ENCODE peak calls at places on chromosome 13, in nine cellular contexts. One of them, this sample, is unnamed.

GRCh38 chr13:62482351-62482750 is 1066.7 kb upstream of the PCDH20 start:
- DNase-seq in cardiac muscle cell: no peak
- DNase-seq in breast epithelium: no peak
- DNase-seq in uterus: no peak
- DNase-seq in IMR-90: no peak
- DNase-seq in dorsolateral prefrontal cortex: no peak
- DNase-seq in CD4-positive, alpha-beta T cell: no peak
- DNase-seq in A549: no peak
- DNase-seq in neural progenitor cell: no peak
- DNase-seq in this sample: no peak

GRCh38 chr13:92196566-92197256 is 798.3 kb downstream of the GPC5 start:
- DNase-seq in cardiac muscle cell: peak
- DNase-seq in breast epithelium: no peak
- DNase-seq in uterus: no peak
- DNase-seq in IMR-90: peak
- DNase-seq in dorsolateral prefrontal cortex: no peak
- DNase-seq in CD4-positive, alpha-beta T cell: no peak
- DNase-seq in A549: no peak
- DNase-seq in neural progenitor cell: no peak
- DNase-seq in this sample: no peak

GRCh38 chr13:28429685-28430290 is 65.1 kb downstream of the FLT1 start:
- DNase-seq in cardiac muscle cell: peak
- DNase-seq in breast epithelium: no peak
- DNase-seq in uterus: no peak
- DNase-seq in IMR-90: peak
- DNase-seq in dorsolateral prefrontal cortex: no peak
- DNase-seq in CD4-positive, alpha-beta T cell: no peak
- DNase-seq in A549: no peak
- DNase-seq in neural progenitor cell: no peak
- DNase-seq in this sample: no peak

GRCh38 chr13:111247552-111247951 is 72.9 kb upstream of the TEX29 start:
- DNase-seq in cardiac muscle cell: no peak
- DNase-seq in breast epithelium: no peak
- DNase-seq in uterus: no peak
- DNase-seq in IMR-90: no peak
- DNase-seq in dorsolateral prefrontal cortex: no peak
- DNase-seq in CD4-positive, alpha-beta T cell: no peak
- DNase-seq in A549: no peak
- DNase-seq in neural progenitor cell: no peak
- DNase-seq in this sample: no peak

GRCh38 chr13:52085416-52085815 is 43.5 kb downstream of the NEK5 start:
- DNase-seq in cardiac muscle cell: peak
- DNase-seq in breast epithelium: no peak
- DNase-seq in uterus: no peak
- DNase-seq in IMR-90: peak
- DNase-seq in dorsolateral prefrontal cortex: no peak
- DNase-seq in CD4-positive, alpha-beta T cell: no peak
- DNase-seq in A549: no peak
- DNase-seq in neural progenitor cell: no peak
- DNase-seq in this sample: no peak

GRCh38 chr13:114004416-114005205 is 30.7 kb upstream of the C13orf46 start:
- DNase-seq in cardiac muscle cell: peak
- DNase-seq in breast epithelium: no peak
- DNase-seq in uterus: no peak
- DNase-seq in IMR-90: peak
- DNase-seq in dorsolateral prefrontal cortex: no peak
- DNase-seq in CD4-positive, alpha-beta T cell: no peak
- DNase-seq in A549: no peak
- DNase-seq in neural progenitor cell: no peak
- DNase-seq in this sample: no peak

GRCh38 chr13:60261432-60262351 is 98.0 kb upstream of the DIAPH3 start:
- DNase-seq in cardiac muscle cell: no peak
- DNase-seq in breast epithelium: no peak
- DNase-seq in uterus: no peak
- DNase-seq in IMR-90: no peak
- DNase-seq in dorsolateral prefrontal cortex: no peak
- DNase-seq in CD4-positive, alpha-beta T cell: no peak
- DNase-seq in A549: no peak
- DNase-seq in neural progenitor cell: peak
- DNase-seq in this sample: no peak

GRCh38 chr13:48043789-48044503 is 6.4 kb downstream of the NUDT15 start:
- DNase-seq in cardiac muscle cell: peak
- DNase-seq in breast epithelium: no peak
- DNase-seq in uterus: no peak
- DNase-seq in IMR-90: peak
- DNase-seq in dorsolateral prefrontal cortex: no peak
- DNase-seq in CD4-positive, alpha-beta T cell: no peak
- DNase-seq in A549: no peak
- DNase-seq in neural progenitor cell: no peak
- DNase-seq in this sample: no peak

GRCh38 chr13:22927008-22927393 is 253.8 kb upstream of the SGCG start:
- DNase-seq in cardiac muscle cell: no peak
- DNase-seq in breast epithelium: no peak
- DNase-seq in uterus: no peak
- DNase-seq in IMR-90: no peak
- DNase-seq in dorsolateral prefrontal cortex: no peak
- DNase-seq in CD4-positive, alpha-beta T cell: no peak
- DNase-seq in A549: no peak
- DNase-seq in neural progenitor cell: no peak
- DNase-seq in this sample: no peak
- H3K27ac ChIP-seq in cardiac muscle cell: no peak
- H3K27ac ChIP-seq in breast epithelium: no peak
- H3K27ac ChIP-seq in uterus: peak
- H3K27ac ChIP-seq in IMR-90: no peak
- H3K27ac ChIP-seq in dorsolateral prefrontal cortex: no peak
- H3K27ac ChIP-seq in CD4-positive, alpha-beta T cell: no peak
- H3K27ac ChIP-seq in A549: no peak
- H3K27ac ChIP-seq in neural progenitor cell: no peak
- H3K27ac ChIP-seq in this sample: no peak

DNA sequence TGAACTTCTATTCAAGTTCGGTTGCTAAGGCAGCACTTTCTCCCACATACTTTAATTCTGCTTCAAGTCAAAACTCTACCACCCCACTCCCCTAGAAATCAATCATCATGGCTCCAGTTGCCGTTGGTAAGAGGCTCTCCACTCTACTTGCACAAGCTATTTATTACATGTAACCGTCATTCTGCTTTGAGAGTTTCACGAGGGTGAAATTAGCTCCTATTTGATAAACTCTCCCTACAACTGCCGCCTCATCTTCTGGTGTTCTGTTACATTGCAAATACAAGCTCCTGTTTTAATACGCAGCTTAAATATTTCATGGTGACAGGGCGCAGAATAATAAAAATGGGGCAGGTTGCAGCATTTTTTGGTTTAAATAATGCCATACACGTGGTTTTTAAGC is 28.6 kb downstream of the SLC7A1 start:
- DNase-seq in cardiac muscle cell: no peak
- DNase-seq in breast epithelium: no peak
- DNase-seq in uterus: no peak
- DNase-seq in IMR-90: no peak
- DNase-seq in dorsolateral prefrontal cortex: no peak
- DNase-seq in CD4-positive, alpha-beta T cell: no peak
- DNase-seq in A549: no peak
- DNase-seq in neural progenitor cell: no peak
- DNase-seq in this sample: no peak
- H3K27ac ChIP-seq in cardiac muscle cell: no peak
- H3K27ac ChIP-seq in breast epithelium: no peak
- H3K27ac ChIP-seq in uterus: no peak
- H3K27ac ChIP-seq in IMR-90: no peak
- H3K27ac ChIP-seq in dorsolateral prefrontal cortex: no peak
- H3K27ac ChIP-seq in CD4-positive, alpha-beta T cell: no peak
- H3K27ac ChIP-seq in A549: no peak
- H3K27ac ChIP-seq in neural progenitor cell: no peak
- H3K27ac ChIP-seq in this sample: no peak

DNA sequence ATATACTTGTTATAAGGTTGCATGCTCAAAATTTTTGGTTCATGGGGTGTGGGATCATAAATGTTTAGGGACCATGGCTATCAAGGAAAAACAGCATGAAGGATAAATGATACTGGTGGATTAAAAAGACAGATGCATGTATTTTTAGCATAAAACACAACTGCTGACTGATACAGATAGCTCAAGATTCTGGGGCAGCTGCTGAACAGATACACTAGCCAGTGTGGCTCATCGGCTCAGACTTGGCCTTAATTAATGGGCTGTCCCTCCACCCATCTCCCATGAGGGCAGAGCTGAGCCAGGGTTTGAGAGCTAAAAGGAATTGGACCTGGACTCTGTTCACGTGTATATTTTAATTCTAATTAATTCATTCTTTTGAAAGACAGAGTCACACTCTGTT is 11.5 kb downstream of the ALOX5AP start:
- DNase-seq in cardiac muscle cell: no peak
- DNase-seq in breast epithelium: no peak
- DNase-seq in uterus: no peak
- DNase-seq in IMR-90: no peak
- DNase-seq in dorsolateral prefrontal cortex: no peak
- DNase-seq in CD4-positive, alpha-beta T cell: no peak
- DNase-seq in A549: no peak
- DNase-seq in neural progenitor cell: no peak
- DNase-seq in this sample: no peak
- H3K27ac ChIP-seq in cardiac muscle cell: no peak
- H3K27ac ChIP-seq in breast epithelium: no peak
- H3K27ac ChIP-seq in uterus: no peak
- H3K27ac ChIP-seq in IMR-90: no peak
- H3K27ac ChIP-seq in dorsolateral prefrontal cortex: no peak
- H3K27ac ChIP-seq in CD4-positive, alpha-beta T cell: no peak
- H3K27ac ChIP-seq in A549: peak
- H3K27ac ChIP-seq in neural progenitor cell: no peak
- H3K27ac ChIP-seq in this sample: no peak

DNA sequence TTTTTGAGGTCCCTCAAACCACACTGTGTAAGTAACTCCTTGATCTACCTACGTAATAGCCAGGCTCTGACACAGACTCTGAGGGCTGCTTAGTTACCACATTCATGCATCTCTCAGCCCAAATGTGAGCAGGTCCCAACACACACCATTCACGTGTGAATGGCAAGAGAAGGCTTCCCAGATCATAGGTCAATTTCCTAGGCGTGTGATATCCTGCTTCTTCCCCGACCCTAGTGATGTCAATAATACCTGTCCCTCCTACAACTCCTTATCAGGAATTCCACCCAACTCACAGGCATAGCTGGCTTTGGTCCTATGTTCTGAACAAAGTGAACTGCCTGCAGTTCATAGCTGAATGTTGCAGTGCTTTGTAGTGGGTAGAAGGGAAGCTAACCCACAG is 334.5 kb downstream of the RFC3 start:
- DNase-seq in cardiac muscle cell: no peak
- DNase-seq in breast epithelium: no peak
- DNase-seq in uterus: no peak
- DNase-seq in IMR-90: no peak
- DNase-seq in dorsolateral prefrontal cortex: no peak
- DNase-seq in CD4-positive, alpha-beta T cell: no peak
- DNase-seq in A549: no peak
- DNase-seq in neural progenitor cell: no peak
- DNase-seq in this sample: no peak
- H3K27ac ChIP-seq in cardiac muscle cell: no peak
- H3K27ac ChIP-seq in breast epithelium: no peak
- H3K27ac ChIP-seq in uterus: no peak
- H3K27ac ChIP-seq in IMR-90: no peak
- H3K27ac ChIP-seq in dorsolateral prefrontal cortex: no peak
- H3K27ac ChIP-seq in CD4-positive, alpha-beta T cell: no peak
- H3K27ac ChIP-seq in A549: peak
- H3K27ac ChIP-seq in neural progenitor cell: no peak
- H3K27ac ChIP-seq in this sample: no peak

GRCh38 chr13:40273173-40274000 is 393.1 kb downstream of the FOXO1 start:
- DNase-seq in cardiac muscle cell: no peak
- DNase-seq in breast epithelium: no peak
- DNase-seq in uterus: no peak
- DNase-seq in IMR-90: no peak
- DNase-seq in dorsolateral prefrontal cortex: no peak
- DNase-seq in CD4-positive, alpha-beta T cell: no peak
- DNase-seq in A549: no peak
- DNase-seq in neural progenitor cell: no peak
- DNase-seq in this sample: no peak
- H3K27ac ChIP-seq in cardiac muscle cell: no peak
- H3K27ac ChIP-seq in breast epithelium: peak
- H3K27ac ChIP-seq in uterus: peak
- H3K27ac ChIP-seq in IMR-90: no peak
- H3K27ac ChIP-seq in dorsolateral prefrontal cortex: peak
- H3K27ac ChIP-seq in CD4-positive, alpha-beta T cell: no peak
- H3K27ac ChIP-seq in A549: peak
- H3K27ac ChIP-seq in neural progenitor cell: no peak
- H3K27ac ChIP-seq in this sample: no peak

GRCh38 chr13:99044764-99045163 is 66.9 kb upstream of the DOCK9 start:
- DNase-seq in cardiac muscle cell: no peak
- DNase-seq in breast epithelium: no peak
- DNase-seq in uterus: no peak
- DNase-seq in IMR-90: no peak
- DNase-seq in dorsolateral prefrontal cortex: no peak
- DNase-seq in CD4-positive, alpha-beta T cell: no peak
- DNase-seq in A549: no peak
- DNase-seq in neural progenitor cell: no peak
- DNase-seq in this sample: no peak

GRCh38 chr13:99046851-99047250 is 69.0 kb upstream of the DOCK9 start:
- DNase-seq in cardiac muscle cell: no peak
- DNase-seq in breast epithelium: no peak
- DNase-seq in uterus: no peak
- DNase-seq in IMR-90: no peak
- DNase-seq in dorsolateral prefrontal cortex: no peak
- DNase-seq in CD4-positive, alpha-beta T cell: no peak
- DNase-seq in A549: no peak
- DNase-seq in neural progenitor cell: no peak
- DNase-seq in this sample: no peak

GRCh38 chr13:99043700-99044300 is 65.9 kb upstream of the DOCK9 start:
- DNase-seq in cardiac muscle cell: no peak
- DNase-seq in breast epithelium: no peak
- DNase-seq in uterus: no peak
- DNase-seq in IMR-90: no peak
- DNase-seq in dorsolateral prefrontal cortex: no peak
- DNase-seq in CD4-positive, alpha-beta T cell: no peak
- DNase-seq in A549: no peak
- DNase-seq in neural progenitor cell: no peak
- DNase-seq in this sample: no peak

GRCh38 chr13:99042851-99043250 is 65.0 kb upstream of the DOCK9 start:
- DNase-seq in cardiac muscle cell: no peak
- DNase-seq in breast epithelium: no peak
- DNase-seq in uterus: no peak
- DNase-seq in IMR-90: no peak
- DNase-seq in dorsolateral prefrontal cortex: no peak
- DNase-seq in CD4-positive, alpha-beta T cell: no peak
- DNase-seq in A549: no peak
- DNase-seq in neural progenitor cell: no peak
- DNase-seq in this sample: no peak

GRCh38 chr13:99045396-99045795 is 67.5 kb upstream of the DOCK9 start:
- DNase-seq in cardiac muscle cell: no peak
- DNase-seq in breast epithelium: no peak
- DNase-seq in uterus: no peak
- DNase-seq in IMR-90: peak
- DNase-seq in dorsolateral prefrontal cortex: no peak
- DNase-seq in CD4-positive, alpha-beta T cell: no peak
- DNase-seq in A549: no peak
- DNase-seq in neural progenitor cell: no peak
- DNase-seq in this sample: no peak
- H3K27ac ChIP-seq in cardiac muscle cell: no peak
- H3K27ac ChIP-seq in breast epithelium: peak
- H3K27ac ChIP-seq in uterus: no peak
- H3K27ac ChIP-seq in IMR-90: peak
- H3K27ac ChIP-seq in dorsolateral prefrontal cortex: no peak
- H3K27ac ChIP-seq in CD4-positive, alpha-beta T cell: peak
- H3K27ac ChIP-seq in A549: peak
- H3K27ac ChIP-seq in neural progenitor cell: no peak
- H3K27ac ChIP-seq in this sample: no peak

This sample was measured in CD8-positive, alpha-beta memory T cell.